ENCODE peak calls at places on chromosomes 5 and 9, in eight cellular contexts. K is HCEC 1CT; G is stimulated activated CD8-positive, alpha-beta memory T cell treated with anti-CD3 and anti-CD28 coated beads, Interleukin-7, amount 100 ng/mL, for 24 hours; U is epithelial cell of prostate; E is NCI-H2081; T is GM20000; L is hypothalamus; Y is omental fat pad. X is an unnamed sample.
A peak's percentile ranks its signal among the peaks of the same experiment; 100 is the strongest.

GRCh38 chr5:69368458-69369368 is 607 bp downstream of the AK6 start:
- DNase-seq in K (peak; percentile 39), G (no peak), U (no peak), E (peak; percentile 40), T (no peak), L (no peak), Y (no peak), X (no peak)

GRCh38 chr9:94909250-94909894 is 182.9 kb downstream of the AOPEP start:
- DNase-seq in K (no peak), G (no peak), U (no peak), E (no peak), T (no peak), L (no peak), Y (no peak), X (no peak)

GRCh38 chr9:39588056-39588814 is 232.8 kb downstream of the SPATA31A1 start:
- DNase-seq in K (peak; percentile 0), G (no peak), U (no peak), E (no peak), T (peak; percentile 2), L (peak; percentile 4), Y (no peak), X (no peak)

GRCh38 chr9:134770972-134771971 is 109.3 kb upstream of the FCN2 start:
- DNase-seq in K (no peak), G (no peak), U (no peak), E (no peak), T (peak; percentile 74), L (no peak), Y (no peak), X (no peak)

GRCh38 chr9:29769019-29769418 is 2195.7 kb upstream of the C9orf72 start:
- DNase-seq in K (no peak), G (no peak), U (peak; percentile 14), E (no peak), T (no peak), L (no peak), Y (no peak), X (no peak)

GRCh38 chr5:147411612-147412310 is 98.1 kb downstream of the DPYSL3 start:
- DNase-seq in K (no peak), G (no peak), U (no peak), E (no peak), T (no peak), L (no peak), Y (no peak), X (no peak)

GRCh38 chr5:177603631-177604030 is 3.7 kb downstream of the B4GALT7 start:
- DNase-seq in K (no peak), G (no peak), U (no peak), E (no peak), T (no peak), L (no peak), Y (no peak), X (no peak)

GRCh38 chr5:547086-547924 is 23.1 kb upstream of the SLC9A3 start:
- DNase-seq in K (no peak), G (no peak), U (peak; percentile 16), E (no peak), T (no peak), L (no peak), Y (no peak), X (no peak)

GRCh38 chr5:41181691-41182564 is 31.4 kb downstream of the C6 start:
- DNase-seq in K (no peak), G (no peak), U (no peak), E (no peak), T (no peak), L (no peak), Y (no peak), X (no peak)